ENCODE peak calls at places on chromosomes 12 and 14, in six cellular contexts. A, G, W, Y, N and B are unnamed samples.

GRCh38 chr12:121751716-121752351 is 39.3 kb downstream of the TMEM120B start:
- DNase-seq in Y (no peak), N (no peak), A (no peak), W (no peak), G (no peak), B (no peak)

GRCh38 chr14:76941544-76942287 is 86.8 kb downstream of the IRF2BPL start:
- DNase-seq in G (no peak), A (no peak), N (no peak), W (peak), Y (no peak), B (no peak)

GRCh38 chr14:71551291-71551955 is 380.8 kb upstream of the RGS6 start:
- DNase-seq in G (no peak), N (peak), Y (no peak), A (no peak), W (no peak), B (no peak)

GRCh38 chr12:110426300-110426910 is 22.9 kb upstream of the ANAPC7 start:
- DNase-seq in G (no peak), N (no peak), A (no peak), Y (no peak), W (no peak), B (no peak)

GRCh38 chr12:10936495-10936894 is 2.6 kb downstream of the TAS2R14 start:
- DNase-seq in G (no peak), W (no peak), A (no peak), N (no peak), Y (no peak), B (no peak)

GRCh38 chr12:47504775-47505446 is 200.9 kb downstream of the RPAP3 start:
- DNase-seq in A (no peak), G (no peak), N (no peak), Y (no peak), W (no peak), B (no peak)

GRCh38 chr12:102917026-102917787 is at the start of gene PAH:
- DNase-seq in N (no peak), G (no peak), Y (no peak), W (peak), A (peak), B (no peak)

GRCh38 chr14:23569443-23570151 is 2.0 kb upstream of the AP1G2 start:
- DNase-seq in G (no peak), Y (no peak), N (peak), A (peak), W (peak), B (no peak)